ENCODE peak calls at places on chromosomes 7 and 10, in nine cellular contexts. C, T, W, Z, S, U, P, A and R are unnamed samples.

GRCh38 chr10:123781956-123782500 is 109.6 kb downstream of the CPXM2 start:
- ATAC-seq in C (no peak), T (no peak), W (no peak), Z (no peak), S (no peak), U (no peak), P (no peak), A (no peak), R (no peak)

GRCh38 chr10:43698156-43698555 is 49.5 kb upstream of the ZNF32 start:
- ATAC-seq in C (no peak), T (no peak), W (no peak), Z (no peak), S (no peak), U (no peak), P (no peak), A (peak), R (peak)

GRCh38 chr7:138768251-138768650 is 29.5 kb upstream of the TMEM213 start:
- ATAC-seq in C (no peak), T (no peak), W (no peak), Z (no peak), S (no peak), U (no peak), P (no peak), A (no peak), R (no peak)

GRCh38 chr7:102093599-102094001 is 193.1 kb upstream of the SH2B2 start:
- ATAC-seq in C (no peak), T (no peak), W (peak), Z (no peak), S (no peak), U (no peak), P (no peak), A (no peak), R (no peak)

GRCh38 chr7:47882635-47883034 is 65.6 kb downstream of the PKD1L1 start:
- ATAC-seq in C (no peak), T (no peak), W (no peak), Z (no peak), S (no peak), U (no peak), P (no peak), A (peak), R (no peak)

GRCh38 chr7:158824028-158824427 is 5.3 kb downstream of the ESYT2 start:
- ATAC-seq in C (no peak), T (no peak), W (no peak), Z (no peak), S (peak), U (no peak), P (no peak), A (no peak), R (no peak)

GRCh38 chr10:25017661-25018060 is 1.2 kb downstream of the THNSL1 start:
- ATAC-seq in C (no peak), T (no peak), W (no peak), Z (no peak), S (no peak), U (no peak), P (no peak), A (no peak), R (no peak)

GRCh38 chr7:42471573-42472174 is 234.7 kb upstream of the GLI3 start:
- ATAC-seq in C (no peak), T (no peak), W (no peak), Z (no peak), S (no peak), U (no peak), P (peak), A (no peak), R (no peak)

GRCh38 chr7:142131439-142131838 is 19.9 kb downstream of the MGAM2 start:
- ATAC-seq in C (no peak), T (no peak), W (no peak), Z (no peak), S (peak), U (no peak), P (no peak), A (no peak), R (no peak)

GRCh38 chr10:109993551-109993950 is 14.2 kb upstream of the ADD3 start:
- ATAC-seq in C (no peak), T (no peak), W (no peak), Z (no peak), S (no peak), U (no peak), P (no peak), A (no peak), R (no peak)

GRCh38 chr7:5755704-5756131 is 25.7 kb downstream of the RNF216 start:
- ATAC-seq in C (no peak), T (no peak), W (peak), Z (peak), S (no peak), U (peak), P (no peak), A (peak), R (peak)

GRCh38 chr10:121974019-121974534 is 940 bp downstream of the NSMCE4A start:
- ATAC-seq in C (peak), T (peak), W (peak), Z (peak), S (peak), U (peak), P (peak), A (no peak), R (no peak)

GRCh38 chr10:99548041-99548530 is 15.3 kb downstream of the NKX2-3 start:
- ATAC-seq in C (peak), T (peak), W (peak), Z (peak), S (no peak), U (peak), P (peak), A (peak), R (no peak)

GRCh38 chr10:91076991-91077548 is 143.4 kb upstream of the PCGF5 start:
- ATAC-seq in C (no peak), T (no peak), W (no peak), Z (no peak), S (no peak), U (peak), P (no peak), A (no peak), R (no peak)

GRCh38 chr7:44615149-44615611 is 8.8 kb downstream of the OGDH start:
- ATAC-seq in C (peak), T (peak), W (no peak), Z (no peak), S (peak), U (peak), P (peak), A (peak), R (peak)

GRCh38 chr10:131453772-131454634 is 142.5 kb upstream of the TCERG1L start:
- ATAC-seq in C (peak), T (peak), W (no peak), Z (peak), S (no peak), U (peak), P (no peak), A (peak), R (peak)

GRCh38 chr10:104614245-104614831 is 26.8 kb upstream of the SORCS3 start:
- ATAC-seq in C (peak), T (peak), W (peak), Z (peak), S (no peak), U (no peak), P (peak), A (no peak), R (no peak)

GRCh38 chr10:14588084-14588937 is 186.4 kb downstream of the FAM107B start:
- ATAC-seq in C (peak), T (peak), W (peak), Z (peak), S (peak), U (peak), P (no peak), A (peak), R (peak)

GRCh38 chr10:44566786-44567185 is 181.9 kb upstream of the CXCL12 start:
- ATAC-seq in C (no peak), T (no peak), W (no peak), Z (no peak), S (no peak), U (no peak), P (no peak), A (no peak), R (no peak)

GRCh38 chr10:89904755-89905154 is 203.4 kb downstream of the KIF20B start:
- ATAC-seq in C (no peak), T (no peak), W (peak), Z (no peak), S (no peak), U (no peak), P (peak), A (no peak), R (no peak)

GRCh38 chr10:96918214-96919002 is 86.3 kb downstream of the LCOR start:
- ATAC-seq in C (no peak), T (no peak), W (no peak), Z (no peak), S (no peak), U (peak), P (no peak), A (peak), R (no peak)

GRCh38 chr10:104077282-104078151 is 8.2 kb downstream of the COL17A1 start:
- ATAC-seq in C (no peak), T (no peak), W (no peak), Z (no peak), S (no peak), U (no peak), P (no peak), A (no peak), R (no peak)

GRCh38 chr10:44071479-44071878 is 313.4 kb downstream of the CXCL12 start:
- ATAC-seq in C (no peak), T (no peak), W (no peak), Z (no peak), S (no peak), U (peak), P (no peak), A (no peak), R (no peak)

GRCh38 chr7:70240873-70241272 is 642.6 kb downstream of the AUTS2 start:
- ATAC-seq in C (no peak), T (no peak), W (no peak), Z (no peak), S (no peak), U (no peak), P (no peak), A (no peak), R (peak)

GRCh38 chr7:139702313-139702731 is 75.5 kb downstream of the HIPK2 start:
- ATAC-seq in C (peak), T (no peak), W (no peak), Z (no peak), S (no peak), U (peak), P (no peak), A (peak), R (no peak)

GRCh38 chr7:153022796-153023592 is 263.4 kb downstream of the ACTR3B start:
- ATAC-seq in C (no peak), T (no peak), W (no peak), Z (no peak), S (no peak), U (no peak), P (no peak), A (no peak), R (no peak)

GRCh38 chr7:137890449-137890916 is 43.7 kb upstream of the DGKI start:
- ATAC-seq in C (no peak), T (no peak), W (no peak), Z (no peak), S (no peak), U (no peak), P (no peak), A (peak), R (no peak)

GRCh38 chr7:140773104-140773503 is 76.6 kb downstream of the NDUFB2 start:
- ATAC-seq in C (no peak), T (no peak), W (no peak), Z (no peak), S (no peak), U (no peak), P (no peak), A (no peak), R (no peak)

GRCh38 chr7:17497549-17498193 is 199.2 kb downstream of the AHR start:
- ATAC-seq in C (no peak), T (no peak), W (no peak), Z (no peak), S (no peak), U (no peak), P (no peak), A (no peak), R (no peak)

GRCh38 chr10:58647366-58647765 is 134.7 kb downstream of the BICC1 start:
- ATAC-seq in C (no peak), T (no peak), W (no peak), Z (no peak), S (no peak), U (no peak), P (peak), A (no peak), R (no peak)

GRCh38 chr7:2971914-2972530 is 71.6 kb downstream of the CARD11 start:
- ATAC-seq in C (no peak), T (no peak), W (no peak), Z (no peak), S (no peak), U (no peak), P (no peak), A (no peak), R (no peak)

GRCh38 chr10:51162002-51162401 is 87.7 kb downstream of the PRKG1 start:
- ATAC-seq in C (no peak), T (no peak), W (no peak), Z (no peak), S (no peak), U (peak), P (no peak), A (peak), R (no peak)

GRCh38 chr10:12279281-12279680 is 70.1 kb upstream of the CAMK1D start:
- ATAC-seq in C (no peak), T (no peak), W (no peak), Z (no peak), S (no peak), U (peak), P (no peak), A (no peak), R (no peak)

GRCh38 chr10:7258948-7259523 is 151.8 kb downstream of the SFMBT2 start:
- ATAC-seq in C (no peak), T (no peak), W (no peak), Z (no peak), S (peak), U (no peak), P (no peak), A (peak), R (no peak)

GRCh38 chr10:97069576-97070362 is 116.0 kb downstream of the SLIT1 start:
- ATAC-seq in C (no peak), T (no peak), W (peak), Z (peak), S (peak), U (no peak), P (peak), A (no peak), R (no peak)

GRCh38 chr7:102122026-102122425 is 164.6 kb upstream of the SH2B2 start:
- ATAC-seq in C (no peak), T (no peak), W (peak), Z (no peak), S (no peak), U (peak), P (peak), A (no peak), R (no peak)

GRCh38 chr10:63133787-63134557 is 844 bp downstream of the NRBF2 start:
- ATAC-seq in C (no peak), T (no peak), W (peak), Z (no peak), S (no peak), U (no peak), P (peak), A (no peak), R (peak)
- TF ChIP-seq CTCF in C (no peak), T (no peak), W (no peak), Z (no peak), S (no peak), U (no peak), P (peak), A (no peak), R (no peak)

GRCh38 chr7:87046456-87046855 is 13.0 kb downstream of the ELAPOR2 start:
- ATAC-seq in C (no peak), T (no peak), W (no peak), Z (no peak), S (no peak), U (no peak), P (no peak), A (no peak), R (no peak)

DNA sequence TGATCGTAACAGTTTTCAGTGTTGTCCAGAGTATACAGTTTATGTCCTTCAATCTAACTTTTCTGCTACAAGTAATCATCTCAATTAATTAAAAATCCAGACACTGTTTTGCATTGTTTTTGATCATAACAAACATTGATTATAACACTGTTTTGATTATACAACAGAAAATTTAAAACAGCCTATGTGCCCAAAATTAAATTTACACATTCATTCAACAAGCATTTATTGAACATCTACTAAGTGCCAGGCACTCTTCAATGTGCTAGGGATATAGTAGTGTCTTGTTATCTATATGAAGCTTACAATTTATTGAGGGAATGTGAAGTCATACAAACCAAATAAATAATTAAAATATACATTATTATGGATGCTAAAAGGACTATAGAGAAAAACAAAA is 10.6 kb downstream of the ELAPOR2 start:
- ATAC-seq in C (no peak), T (no peak), W (no peak), Z (no peak), S (no peak), U (no peak), P (no peak), A (no peak), R (no peak)
- H3K27ac ChIP-seq in C (no peak), T (no peak), W (no peak), Z (no peak), S (no peak), U (no peak), P (no peak), A (no peak), R (no peak)

GRCh38 chr10:29920408-29921070 is 138.8 kb downstream of the JCAD start:
- ATAC-seq in C (no peak), T (no peak), W (no peak), Z (no peak), S (no peak), U (no peak), P (no peak), A (no peak), R (no peak)
- TF ChIP-seq CTCF in C (no peak), T (no peak), W (no peak), Z (no peak), S (no peak), U (no peak), P (no peak), A (no peak), R (no peak)

GRCh38 chr7:106542550-106543220 is 118.3 kb downstream of the CCDC71L start:
- ATAC-seq in C (peak), T (peak), W (peak), Z (peak), S (peak), U (peak), P (peak), A (peak), R (peak)
- H3K27ac ChIP-seq in C (no peak), T (no peak), W (no peak), Z (no peak), S (no peak), U (peak), P (no peak), A (peak), R (peak)

GRCh38 chr7:200704-201103 is 8.3 kb downstream of the FAM20C start:
- ATAC-seq in C (peak), T (no peak), W (peak), Z (no peak), S (no peak), U (peak), P (peak), A (no peak), R (no peak)
- TF ChIP-seq CTCF in C (peak), T (no peak), W (peak), Z (no peak), S (no peak), U (no peak), P (peak), A (no peak), R (no peak)

GRCh38 chr7:50312589-50313162 is 8.2 kb downstream of the IKZF1 start:
- ATAC-seq in C (no peak), T (no peak), W (no peak), Z (no peak), S (no peak), U (no peak), P (no peak), A (no peak), R (no peak)

GRCh38 chr7:50317221-50317678 is 12.7 kb downstream of the IKZF1 start:
- ATAC-seq in C (no peak), T (no peak), W (no peak), Z (no peak), S (peak), U (no peak), P (no peak), A (no peak), R (no peak)

GRCh38 chr7:50315739-50316671 is 11.5 kb downstream of the IKZF1 start:
- ATAC-seq in C (no peak), T (no peak), W (no peak), Z (no peak), S (no peak), U (no peak), P (no peak), A (no peak), R (no peak)

GRCh38 chr7:50314778-50315177 is 10.3 kb downstream of the IKZF1 start:
- ATAC-seq in C (peak), T (no peak), W (no peak), Z (no peak), S (no peak), U (no peak), P (no peak), A (no peak), R (no peak)

GRCh38 chr7:50315193-50315592 is 10.7 kb downstream of the IKZF1 start:
- ATAC-seq in C (peak), T (no peak), W (no peak), Z (no peak), S (no peak), U (no peak), P (no peak), A (no peak), R (no peak)
- H3K27ac ChIP-seq in C (no peak), T (no peak), W (no peak), Z (no peak), S (peak), U (no peak), P (no peak), A (no peak), R (no peak)